ENCODE peak calls at places on chromosomes 2 and 18, in six cellular contexts. One of them, this sample, is unnamed.
A peak's percentile ranks its signal among the peaks of the same experiment; 100 is the strongest.

GRCh38 chr18:65938592-65939372 is 188.0 kb downstream of the CDH7 start:
- DNase-seq in HCT116: peak; percentile 0
- DNase-seq in H1: peak; percentile 25
- DNase-seq in HepG2: peak; percentile 34
- DNase-seq in GM12878: peak; percentile 5
- DNase-seq in K562: peak; percentile 1
- DNase-seq in this sample: peak; percentile 25

GRCh38 chr2:224937887-224938286 is 104.4 kb downstream of the DOCK10 start:
- DNase-seq in HCT116: no peak
- DNase-seq in H1: no peak
- DNase-seq in HepG2: no peak
- DNase-seq in GM12878: peak; percentile 90
- DNase-seq in K562: no peak
- DNase-seq in this sample: no peak

GRCh38 chr18:27843783-27844415 is 333.0 kb downstream of the CDH2 start:
- DNase-seq in HCT116: no peak
- DNase-seq in H1: no peak
- DNase-seq in HepG2: no peak
- DNase-seq in GM12878: no peak
- DNase-seq in K562: no peak
- DNase-seq in this sample: no peak

GRCh38 chr2:37829616-37830385 is 95.3 kb upstream of the RMDN2 start:
- DNase-seq in HCT116: no peak
- DNase-seq in H1: no peak
- DNase-seq in HepG2: no peak
- DNase-seq in GM12878: peak; percentile 16
- DNase-seq in K562: no peak
- DNase-seq in this sample: no peak

GRCh38 chr18:40375811-40376210 is 1579.2 kb upstream of the PIK3C3 start:
- DNase-seq in HCT116: no peak
- DNase-seq in H1: no peak
- DNase-seq in HepG2: no peak
- DNase-seq in GM12878: no peak
- DNase-seq in K562: no peak
- DNase-seq in this sample: no peak

GRCh38 chr18:23191952-23192662 is 56.8 kb downstream of the CABLES1 start:
- DNase-seq in HCT116: no peak
- DNase-seq in H1: no peak
- DNase-seq in HepG2: no peak
- DNase-seq in GM12878: no peak
- DNase-seq in K562: no peak
- DNase-seq in this sample: no peak

GRCh38 chr2:3223080-3223923 is 154.3 kb downstream of the EIPR1 start:
- DNase-seq in HCT116: no peak
- DNase-seq in H1: no peak
- DNase-seq in HepG2: no peak
- DNase-seq in GM12878: peak; percentile 91
- DNase-seq in K562: no peak
- DNase-seq in this sample: no peak

GRCh38 chr18:62566199-62566598 is 43.4 kb downstream of the ZCCHC2 start:
- DNase-seq in HCT116: no peak
- DNase-seq in H1: peak; percentile 5
- DNase-seq in HepG2: peak; percentile 27
- DNase-seq in GM12878: no peak
- DNase-seq in K562: peak; percentile 11
- DNase-seq in this sample: peak; percentile 23

GRCh38 chr18:55967019-55967418 is 379.0 kb upstream of the TCF4 start:
- DNase-seq in HCT116: no peak
- DNase-seq in H1: no peak
- DNase-seq in HepG2: no peak
- DNase-seq in GM12878: no peak
- DNase-seq in K562: no peak
- DNase-seq in this sample: no peak

GRCh38 chr18:55964171-55964570 is 376.2 kb upstream of the TCF4 start:
- DNase-seq in HCT116: no peak
- DNase-seq in H1: no peak
- DNase-seq in HepG2: no peak
- DNase-seq in GM12878: no peak
- DNase-seq in K562: no peak
- DNase-seq in this sample: no peak

GRCh38 chr18:55974521-55974920 is 386.5 kb upstream of the TCF4 start:
- DNase-seq in HCT116: no peak
- DNase-seq in H1: no peak
- DNase-seq in HepG2: no peak
- DNase-seq in GM12878: no peak
- DNase-seq in K562: no peak
- DNase-seq in this sample: no peak

GRCh38 chr18:55968550-55968949 is 380.6 kb upstream of the TCF4 start:
- DNase-seq in HCT116: no peak
- DNase-seq in H1: no peak
- DNase-seq in HepG2: no peak
- DNase-seq in GM12878: no peak
- DNase-seq in K562: no peak
- DNase-seq in this sample: no peak
- TF ChIP-seq ZNF274 in HCT116: no peak
- TF ChIP-seq ZNF274 in H1: no peak
- TF ChIP-seq ZNF274 in HepG2: no peak
- TF ChIP-seq ZNF274 in GM12878: no peak
- TF ChIP-seq ZNF274 in K562: no peak
- TF ChIP-seq ZNF274 in this sample: no peak

GRCh38 chr2:227326783-227327182 is 1.7 kb downstream of the MFF start:
- DNase-seq in HCT116: no peak
- DNase-seq in H1: no peak
- DNase-seq in HepG2: no peak
- DNase-seq in GM12878: no peak
- DNase-seq in K562: no peak
- DNase-seq in this sample: no peak
- H3K4me3 ChIP-seq in HCT116: peak overlapping the region; percentile 89
- H3K4me3 ChIP-seq in H1: no peak overlapping the region
- H3K4me3 ChIP-seq in HepG2: peak overlapping the region; percentile 98
- H3K4me3 ChIP-seq in GM12878: peak overlapping the region; percentile 90
- H3K4me3 ChIP-seq in K562: peak overlapping the region; percentile 76
- H3K4me3 ChIP-seq in this sample: no peak overlapping the region

DNA sequence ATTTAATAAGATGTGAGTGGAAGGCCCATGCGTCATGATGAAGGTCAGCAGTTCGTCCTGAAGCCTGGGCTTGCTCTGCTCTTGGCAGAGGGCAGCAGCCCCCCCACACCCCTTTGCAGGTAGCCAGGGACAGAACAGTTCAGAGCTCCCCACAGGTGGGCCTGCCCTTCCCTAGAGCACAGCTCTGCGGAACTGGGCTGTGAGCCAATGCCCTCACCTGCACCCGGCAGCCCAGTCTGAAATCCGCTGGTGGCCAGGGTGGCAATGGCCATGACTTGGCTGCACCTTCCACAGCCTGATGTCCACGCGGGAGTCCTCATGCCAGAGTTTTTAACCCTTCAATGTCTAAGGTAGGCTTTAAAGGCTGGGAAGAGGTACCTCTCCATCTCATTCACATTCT is 136.7 kb downstream of the ACKR3 start:
- DNase-seq in HCT116: no peak
- DNase-seq in H1: no peak
- DNase-seq in HepG2: no peak
- DNase-seq in GM12878: no peak
- DNase-seq in K562: no peak
- DNase-seq in this sample: no peak
- TF ChIP-seq ZNF274 in HCT116: no peak
- TF ChIP-seq ZNF274 in H1: no peak
- TF ChIP-seq ZNF274 in HepG2: no peak
- TF ChIP-seq ZNF274 in GM12878: no peak
- TF ChIP-seq ZNF274 in K562: no peak
- TF ChIP-seq ZNF274 in this sample: no peak

DNA sequence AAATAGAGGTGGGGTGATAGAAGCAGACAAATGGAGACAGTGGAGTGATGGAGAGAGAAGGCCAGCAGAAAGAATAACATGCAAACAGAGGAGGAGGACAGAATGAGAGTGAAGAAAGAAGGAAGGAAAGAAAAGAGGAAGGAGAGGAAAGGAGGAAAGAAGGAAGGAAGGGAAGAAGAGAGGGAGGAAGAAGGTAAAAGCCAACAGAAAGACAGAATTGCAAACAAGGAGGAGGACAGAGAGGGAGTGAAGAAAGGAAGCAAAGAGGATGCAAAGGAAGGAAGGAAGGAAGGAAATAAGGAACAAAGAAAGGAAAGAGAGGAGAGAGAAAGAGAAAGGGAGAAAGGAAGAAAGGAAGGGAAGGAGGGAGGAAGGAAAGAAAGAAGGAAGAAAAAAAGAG is 444.0 kb downstream of the IRS1 start:
- DNase-seq in HCT116: no peak
- DNase-seq in H1: no peak
- DNase-seq in HepG2: no peak
- DNase-seq in GM12878: no peak
- DNase-seq in K562: no peak
- DNase-seq in this sample: no peak
- H3K4me3 ChIP-seq in HCT116: no peak overlapping the region
- H3K4me3 ChIP-seq in H1: no peak overlapping the region
- H3K4me3 ChIP-seq in HepG2: no peak overlapping the region
- H3K4me3 ChIP-seq in GM12878: no peak overlapping the region
- H3K4me3 ChIP-seq in K562: no peak overlapping the region
- H3K4me3 ChIP-seq in this sample: no peak overlapping the region

GRCh38 chr18:57831597-57832377 is 28.7 kb upstream of the ATP8B1 start:
- DNase-seq in HCT116: no peak
- DNase-seq in H1: no peak
- DNase-seq in HepG2: no peak
- DNase-seq in GM12878: no peak
- DNase-seq in K562: no peak
- DNase-seq in this sample: no peak

GRCh38 chr18:57826252-57826651 is 23.1 kb upstream of the ATP8B1 start:
- DNase-seq in HCT116: no peak
- DNase-seq in H1: no peak
- DNase-seq in HepG2: no peak
- DNase-seq in GM12878: no peak
- DNase-seq in K562: no peak
- DNase-seq in this sample: no peak

GRCh38 chr18:57833441-57834101 is 30.5 kb upstream of the ATP8B1 start:
- DNase-seq in HCT116: no peak
- DNase-seq in H1: no peak
- DNase-seq in HepG2: peak; percentile 16
- DNase-seq in GM12878: peak; percentile 55
- DNase-seq in K562: peak; percentile 52
- DNase-seq in this sample: no peak

GRCh38 chr18:57832730-57833129 is 29.6 kb upstream of the ATP8B1 start:
- DNase-seq in HCT116: no peak
- DNase-seq in H1: no peak
- DNase-seq in HepG2: no peak
- DNase-seq in GM12878: no peak
- DNase-seq in K562: peak; percentile 27
- DNase-seq in this sample: no peak

GRCh38 chr18:57827646-57828045 is 24.5 kb upstream of the ATP8B1 start:
- DNase-seq in HCT116: no peak
- DNase-seq in H1: no peak
- DNase-seq in HepG2: no peak
- DNase-seq in GM12878: no peak
- DNase-seq in K562: no peak
- DNase-seq in this sample: no peak
- TF ChIP-seq ZNF274 in HCT116: no peak
- TF ChIP-seq ZNF274 in H1: no peak
- TF ChIP-seq ZNF274 in HepG2: no peak
- TF ChIP-seq ZNF274 in GM12878: no peak
- TF ChIP-seq ZNF274 in K562: no peak
- TF ChIP-seq ZNF274 in this sample: no peak

GRCh38 chr2:72038524-72038923 is 109.1 kb downstream of the CYP26B1 start:
- DNase-seq in HCT116: no peak
- DNase-seq in H1: no peak
- DNase-seq in HepG2: no peak
- DNase-seq in GM12878: no peak
- DNase-seq in K562: no peak
- DNase-seq in this sample: no peak
- H3K4me3 ChIP-seq in HCT116: no peak overlapping the region
- H3K4me3 ChIP-seq in H1: no peak overlapping the region
- H3K4me3 ChIP-seq in HepG2: no peak overlapping the region
- H3K4me3 ChIP-seq in GM12878: no peak overlapping the region
- H3K4me3 ChIP-seq in K562: no peak overlapping the region
- H3K4me3 ChIP-seq in this sample: no peak overlapping the region